ENCODE peak calls at places on chromosomes 12 and 14, in eight cellular contexts. One of them, this sample, is unnamed.

GRCh38 chr12:54509660-54510059 is 12.1 kb downstream of the NCKAP1L start:
- DNase-seq in lung: no peak
- DNase-seq in GM13976: no peak
- DNase-seq in dorsolateral prefrontal cortex: no peak
- DNase-seq in putamen: no peak
- DNase-seq in stimulated activated CD8-positive, alpha-beta memory T cell treated with anti-CD3 and anti-CD28 coated beads, Interleukin-7, amount 100 ng/mL, for 1 hour: no peak
- DNase-seq in ovary: no peak
- DNase-seq in activated CD8-positive, alpha-beta T cell treated with anti-CD3 and anti-CD28 coated beads, Interleukin-2, amount 10 ng/mL, durations not matched to agents 7 days and 5 days: no peak
- DNase-seq in this sample: no peak

GRCh38 chr12:111457071-111457470 is 51.3 kb downstream of the SH2B3 start:
- DNase-seq in GM13976: no peak
- DNase-seq in stimulated activated CD8-positive, alpha-beta memory T cell treated with anti-CD3 and anti-CD28 coated beads, Interleukin-7, amount 100 ng/mL, for 1 hour: no peak
- DNase-seq in activated CD8-positive, alpha-beta T cell treated with anti-CD3 and anti-CD28 coated beads, Interleukin-2, amount 10 ng/mL, durations not matched to agents 7 days and 5 days: peak; percentile 15
- DNase-seq in lung: no peak
- DNase-seq in dorsolateral prefrontal cortex: no peak
- DNase-seq in ovary: no peak
- DNase-seq in putamen: no peak
- DNase-seq in this sample: peak; percentile 31

GRCh38 chr12:56633465-56634241 is 3.5 kb upstream of the BAZ2A start:
- DNase-seq in putamen: no peak
- DNase-seq in activated CD8-positive, alpha-beta T cell treated with anti-CD3 and anti-CD28 coated beads, Interleukin-2, amount 10 ng/mL, durations not matched to agents 7 days and 5 days: no peak
- DNase-seq in stimulated activated CD8-positive, alpha-beta memory T cell treated with anti-CD3 and anti-CD28 coated beads, Interleukin-7, amount 100 ng/mL, for 1 hour: no peak
- DNase-seq in ovary: no peak
- DNase-seq in dorsolateral prefrontal cortex: no peak
- DNase-seq in lung: no peak
- DNase-seq in GM13976: no peak
- DNase-seq in this sample: no peak

GRCh38 chr14:77206261-77206824 is 24.7 kb downstream of the TMEM63C start:
- DNase-seq in putamen: no peak
- DNase-seq in dorsolateral prefrontal cortex: no peak
- DNase-seq in lung: no peak
- DNase-seq in GM13976: no peak
- DNase-seq in ovary: no peak
- DNase-seq in activated CD8-positive, alpha-beta T cell treated with anti-CD3 and anti-CD28 coated beads, Interleukin-2, amount 10 ng/mL, durations not matched to agents 7 days and 5 days: no peak
- DNase-seq in stimulated activated CD8-positive, alpha-beta memory T cell treated with anti-CD3 and anti-CD28 coated beads, Interleukin-7, amount 100 ng/mL, for 1 hour: no peak
- DNase-seq in this sample: no peak

GRCh38 chr12:124028560-124028935 is 55.5 kb downstream of the ZNF664 start:
- DNase-seq in dorsolateral prefrontal cortex: no peak
- DNase-seq in activated CD8-positive, alpha-beta T cell treated with anti-CD3 and anti-CD28 coated beads, Interleukin-2, amount 10 ng/mL, durations not matched to agents 7 days and 5 days: no peak
- DNase-seq in GM13976: no peak
- DNase-seq in ovary: no peak
- DNase-seq in lung: no peak
- DNase-seq in stimulated activated CD8-positive, alpha-beta memory T cell treated with anti-CD3 and anti-CD28 coated beads, Interleukin-7, amount 100 ng/mL, for 1 hour: no peak
- DNase-seq in putamen: no peak
- DNase-seq in this sample: no peak

GRCh38 chr14:59281613-59282012 is 93.1 kb downstream of the DAAM1 start:
- DNase-seq in ovary: no peak
- DNase-seq in lung: no peak
- DNase-seq in dorsolateral prefrontal cortex: no peak
- DNase-seq in stimulated activated CD8-positive, alpha-beta memory T cell treated with anti-CD3 and anti-CD28 coated beads, Interleukin-7, amount 100 ng/mL, for 1 hour: no peak
- DNase-seq in activated CD8-positive, alpha-beta T cell treated with anti-CD3 and anti-CD28 coated beads, Interleukin-2, amount 10 ng/mL, durations not matched to agents 7 days and 5 days: no peak
- DNase-seq in putamen: no peak
- DNase-seq in GM13976: no peak
- DNase-seq in this sample: no peak

GRCh38 chr14:35365130-35366047 is 39.2 kb downstream of the NFKBIA start:
- DNase-seq in putamen: no peak
- DNase-seq in GM13976: peak; percentile 65
- DNase-seq in dorsolateral prefrontal cortex: no peak
- DNase-seq in stimulated activated CD8-positive, alpha-beta memory T cell treated with anti-CD3 and anti-CD28 coated beads, Interleukin-7, amount 100 ng/mL, for 1 hour: peak; percentile 32
- DNase-seq in ovary: peak; percentile 81
- DNase-seq in activated CD8-positive, alpha-beta T cell treated with anti-CD3 and anti-CD28 coated beads, Interleukin-2, amount 10 ng/mL, durations not matched to agents 7 days and 5 days: peak; percentile 59
- DNase-seq in lung: peak; percentile 71
- DNase-seq in this sample: peak; percentile 95

GRCh38 chr14:23181946-23182345 is 1.5 kb downstream of the SLC7A8 start:
- DNase-seq in ovary: no peak
- DNase-seq in activated CD8-positive, alpha-beta T cell treated with anti-CD3 and anti-CD28 coated beads, Interleukin-2, amount 10 ng/mL, durations not matched to agents 7 days and 5 days: no peak
- DNase-seq in lung: no peak
- DNase-seq in putamen: no peak
- DNase-seq in GM13976: no peak
- DNase-seq in dorsolateral prefrontal cortex: no peak
- DNase-seq in stimulated activated CD8-positive, alpha-beta memory T cell treated with anti-CD3 and anti-CD28 coated beads, Interleukin-7, amount 100 ng/mL, for 1 hour: no peak
- DNase-seq in this sample: no peak

GRCh38 chr12:121797937-121798801 is 4.7 kb upstream of the RHOF start:
- DNase-seq in stimulated activated CD8-positive, alpha-beta memory T cell treated with anti-CD3 and anti-CD28 coated beads, Interleukin-7, amount 100 ng/mL, for 1 hour: no peak
- DNase-seq in dorsolateral prefrontal cortex: peak; percentile 58
- DNase-seq in GM13976: no peak
- DNase-seq in ovary: peak; percentile 80
- DNase-seq in activated CD8-positive, alpha-beta T cell treated with anti-CD3 and anti-CD28 coated beads, Interleukin-2, amount 10 ng/mL, durations not matched to agents 7 days and 5 days: no peak
- DNase-seq in lung: peak; percentile 61
- DNase-seq in putamen: peak; percentile 51
- DNase-seq in this sample: peak; percentile 94

GRCh38 chr14:106879241-106879640 is 1352.9 kb downstream of the TMEM121 start:
- DNase-seq in activated CD8-positive, alpha-beta T cell treated with anti-CD3 and anti-CD28 coated beads, Interleukin-2, amount 10 ng/mL, durations not matched to agents 7 days and 5 days: peak; percentile 82
- DNase-seq in GM13976: peak; percentile 70
- DNase-seq in putamen: no peak
- DNase-seq in ovary: peak; percentile 46
- DNase-seq in lung: no peak
- DNase-seq in dorsolateral prefrontal cortex: no peak
- DNase-seq in stimulated activated CD8-positive, alpha-beta memory T cell treated with anti-CD3 and anti-CD28 coated beads, Interleukin-7, amount 100 ng/mL, for 1 hour: no peak
- DNase-seq in this sample: no peak

GRCh38 chr14:71668186-71668912 is 263.9 kb upstream of the RGS6 start:
- DNase-seq in stimulated activated CD8-positive, alpha-beta memory T cell treated with anti-CD3 and anti-CD28 coated beads, Interleukin-7, amount 100 ng/mL, for 1 hour: no peak
- DNase-seq in ovary: no peak
- DNase-seq in lung: no peak
- DNase-seq in dorsolateral prefrontal cortex: no peak
- DNase-seq in GM13976: no peak
- DNase-seq in activated CD8-positive, alpha-beta T cell treated with anti-CD3 and anti-CD28 coated beads, Interleukin-2, amount 10 ng/mL, durations not matched to agents 7 days and 5 days: no peak
- DNase-seq in putamen: no peak
- DNase-seq in this sample: no peak

GRCh38 chr12:1540690-1541089 is 53.7 kb downstream of the FBXL14 start:
- DNase-seq in putamen: no peak
- DNase-seq in stimulated activated CD8-positive, alpha-beta memory T cell treated with anti-CD3 and anti-CD28 coated beads, Interleukin-7, amount 100 ng/mL, for 1 hour: no peak
- DNase-seq in ovary: no peak
- DNase-seq in lung: no peak
- DNase-seq in activated CD8-positive, alpha-beta T cell treated with anti-CD3 and anti-CD28 coated beads, Interleukin-2, amount 10 ng/mL, durations not matched to agents 7 days and 5 days: no peak
- DNase-seq in GM13976: no peak
- DNase-seq in dorsolateral prefrontal cortex: no peak
- DNase-seq in this sample: peak; percentile 50

This sample was measured in islet precursor cell.